ENCODE peak calls at places on chromosomes 11 and 22, in four cellular contexts. One of them, this sample, is unnamed.
A peak's percentile ranks its signal among the peaks of the same experiment; 100 is the strongest.

GRCh38 chr11:46381046-46381835 is at the start of gene MDK:
- DNase-seq in K562: peak; percentile 78
- DNase-seq in IMR-90: no peak
- DNase-seq in endothelial cell of umbilical vein: peak; percentile 37
- DNase-seq in this sample: no peak

GRCh38 chr11:76233936-76234703 is 27.8 kb upstream of the WNT11 start:
- DNase-seq in endothelial cell of umbilical vein: peak; percentile 9
- DNase-seq in IMR-90: no peak
- DNase-seq in K562: peak; percentile 51
- DNase-seq in this sample: peak; percentile 37

GRCh38 chr22:44338183-44338812 is 25.5 kb upstream of the SHISAL1 start:
- DNase-seq in K562: no peak
- DNase-seq in IMR-90: no peak
- DNase-seq in endothelial cell of umbilical vein: no peak
- DNase-seq in this sample: no peak

GRCh38 chr22:44523981-44524759 is 26.1 kb upstream of the RTL6 start:
- DNase-seq in endothelial cell of umbilical vein: no peak
- DNase-seq in K562: no peak
- DNase-seq in IMR-90: peak; percentile 99
- DNase-seq in this sample: no peak

GRCh38 chr22:41052661-41053490 is 39.5 kb upstream of the EP300 start:
- DNase-seq in IMR-90: peak; percentile 84
- DNase-seq in K562: no peak
- DNase-seq in endothelial cell of umbilical vein: no peak
- DNase-seq in this sample: no peak

GRCh38 chr11:65491614-65492386 is 7.0 kb upstream of the MALAT1 start:
- DNase-seq in IMR-90: peak; percentile 98
- DNase-seq in K562: peak; percentile 85
- DNase-seq in endothelial cell of umbilical vein: peak; percentile 89
- DNase-seq in this sample: no peak

GRCh38 chr11:11218287-11218986 is 134.6 kb downstream of the CSNK2A3 start:
- DNase-seq in K562: no peak
- DNase-seq in endothelial cell of umbilical vein: no peak
- DNase-seq in IMR-90: no peak
- DNase-seq in this sample: no peak

GRCh38 chr22:46754826-46755225 is 7.6 kb upstream of the TBC1D22A start:
- DNase-seq in IMR-90: no peak
- DNase-seq in endothelial cell of umbilical vein: no peak
- DNase-seq in K562: no peak
- DNase-seq in this sample: no peak

GRCh38 chr11:20080032-20080685 is 80.1 kb downstream of the DBX1 start:
- DNase-seq in K562: peak; percentile 86
- DNase-seq in endothelial cell of umbilical vein: no peak
- DNase-seq in IMR-90: no peak
- DNase-seq in this sample: peak; percentile 9

GRCh38 chr11:65087216-65087615 is 3.2 kb downstream of the ZFPL1 start:
- DNase-seq in K562: no peak
- DNase-seq in endothelial cell of umbilical vein: no peak
- DNase-seq in IMR-90: no peak
- DNase-seq in this sample: no peak

GRCh38 chr11:65588199-65589054 is 7.2 kb downstream of the KCNK7 start:
- DNase-seq in endothelial cell of umbilical vein: peak; percentile 54
- DNase-seq in IMR-90: peak; percentile 32
- DNase-seq in K562: peak; percentile 82
- DNase-seq in this sample: peak; percentile 96

GRCh38 chr22:44862981-44863860 is 110.8 kb downstream of the ARHGAP8 start:
- DNase-seq in K562: peak; percentile 10
- DNase-seq in IMR-90: no peak
- DNase-seq in endothelial cell of umbilical vein: no peak
- DNase-seq in this sample: no peak

GRCh38 chr11:87179621-87180020 is 141.9 kb downstream of the TMEM135 start:
- DNase-seq in endothelial cell of umbilical vein: no peak
- DNase-seq in K562: no peak
- DNase-seq in IMR-90: no peak
- DNase-seq in this sample: no peak

GRCh38 chr11:95592455-95592854 is 197.1 kb downstream of the FAM76B start:
- DNase-seq in K562: no peak
- DNase-seq in IMR-90: peak; percentile 23
- DNase-seq in endothelial cell of umbilical vein: no peak
- DNase-seq in this sample: no peak

GRCh38 chr11:110219011-110219785 is 77.2 kb downstream of the RDX start:
- DNase-seq in IMR-90: peak; percentile 53
- DNase-seq in K562: no peak
- DNase-seq in endothelial cell of umbilical vein: no peak
- DNase-seq in this sample: no peak

GRCh38 chr11:125343086-125343731 is 152.9 kb downstream of the FEZ1 start:
- DNase-seq in IMR-90: no peak
- DNase-seq in K562: no peak
- DNase-seq in endothelial cell of umbilical vein: no peak
- DNase-seq in this sample: no peak

GRCh38 chr22:46617250-46618103 is 2.7 kb upstream of the GRAMD4 start:
- DNase-seq in IMR-90: peak; percentile 20
- DNase-seq in endothelial cell of umbilical vein: no peak
- DNase-seq in K562: no peak
- DNase-seq in this sample: no peak

GRCh38 chr11:113137735-113138529 is 176.5 kb upstream of the TTC12 start:
- DNase-seq in IMR-90: no peak
- DNase-seq in K562: peak; percentile 1
- DNase-seq in endothelial cell of umbilical vein: no peak
- DNase-seq in this sample: no peak

GRCh38 chr11:61695917-61696316 is 15.7 kb downstream of the DAGLA start:
- DNase-seq in K562: no peak
- DNase-seq in endothelial cell of umbilical vein: peak; percentile 71
- DNase-seq in IMR-90: peak; percentile 81
- DNase-seq in this sample: peak; percentile 27

GRCh38 chr11:62176766-62177165 is 13.2 kb upstream of the SCGB1D1 start:
- DNase-seq in IMR-90: no peak
- DNase-seq in K562: no peak
- DNase-seq in endothelial cell of umbilical vein: no peak
- DNase-seq in this sample: no peak

GRCh38 chr11:17803751-17804334 is 69.3 kb downstream of the KCNC1 start:
- DNase-seq in K562: no peak
- DNase-seq in IMR-90: no peak
- DNase-seq in endothelial cell of umbilical vein: no peak
- DNase-seq in this sample: no peak
- TF ChIP-seq FOS in K562: no peak
- TF ChIP-seq FOS in IMR-90: no peak
- TF ChIP-seq FOS in endothelial cell of umbilical vein: no peak
- TF ChIP-seq FOS in this sample: no peak

GRCh38 chr11:1437500-1437899 is 47.8 kb downstream of the BRSK2 start:
- DNase-seq in K562: peak; percentile 69
- DNase-seq in endothelial cell of umbilical vein: no peak
- DNase-seq in IMR-90: peak; percentile 42
- DNase-seq in this sample: no peak
- TF ChIP-seq FOS in K562: no peak
- TF ChIP-seq FOS in endothelial cell of umbilical vein: no peak
- TF ChIP-seq FOS in IMR-90: no peak
- TF ChIP-seq FOS in this sample: no peak

DNA sequence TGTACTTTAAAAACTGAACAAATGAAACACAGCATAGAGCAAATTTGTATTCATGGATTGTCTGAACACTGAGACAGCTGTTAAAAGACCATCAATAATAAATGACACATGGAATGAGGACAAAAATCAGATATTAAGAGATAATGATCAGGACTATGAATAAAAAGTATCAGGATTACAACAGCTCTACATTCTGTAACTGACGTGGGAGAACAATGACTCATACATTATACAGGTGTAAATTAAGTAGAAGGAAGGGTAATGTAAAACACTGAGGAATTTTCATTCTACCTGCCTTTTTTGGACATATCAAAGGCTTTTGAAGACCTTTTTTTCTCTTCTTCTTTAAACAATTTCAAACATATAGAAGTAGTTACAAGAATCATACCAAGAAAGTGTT is 310.9 kb upstream of the ANO3 start:
- DNase-seq in K562: no peak
- DNase-seq in endothelial cell of umbilical vein: no peak
- DNase-seq in IMR-90: no peak
- DNase-seq in this sample: no peak
- TF ChIP-seq FOS in K562: no peak
- TF ChIP-seq FOS in endothelial cell of umbilical vein: no peak
- TF ChIP-seq FOS in IMR-90: no peak
- TF ChIP-seq FOS in this sample: no peak

DNA sequence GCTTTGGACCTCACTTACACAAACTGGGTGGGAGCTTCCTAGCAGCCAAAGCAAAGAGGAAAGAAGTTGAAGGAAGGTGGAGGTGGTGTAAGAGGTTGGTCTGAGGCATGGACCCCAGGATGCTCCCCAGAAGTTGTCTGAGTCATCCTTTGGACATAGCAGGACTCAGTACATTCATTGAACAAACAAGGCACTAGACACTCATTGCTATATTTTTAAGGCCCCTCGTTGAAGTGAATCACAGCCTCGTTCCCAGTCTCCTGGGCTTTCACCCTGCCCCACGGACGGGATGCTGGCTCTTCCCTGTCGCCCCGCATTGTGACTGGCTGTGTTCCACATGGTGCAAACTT is 95.9 kb upstream of the FGF3 start:
- DNase-seq in endothelial cell of umbilical vein: no peak
- DNase-seq in IMR-90: peak; percentile 62
- DNase-seq in K562: no peak
- DNase-seq in this sample: no peak
- TF ChIP-seq FOS in endothelial cell of umbilical vein: no peak
- TF ChIP-seq FOS in IMR-90: peak; percentile 67
- TF ChIP-seq FOS in K562: no peak
- TF ChIP-seq FOS in this sample: no peak

This sample was measured in GM12878.